ENCODE peak calls at places on chromosomes 1 and 21, in seven cellular contexts. X, J, O, T, D, Q and R are unnamed samples.

GRCh38 chr1:69244211-69244610 is 323.5 kb upstream of the LRRC7 start:
- DNase-seq in X (no peak), J (no peak), O (no peak), T (no peak), D (no peak), Q (no peak), R (no peak)

GRCh38 chr1:85411567-85412312 is 53.2 kb downstream of the DDAH1 start:
- DNase-seq in X (no peak), J (no peak), O (no peak), T (no peak), D (no peak), Q (no peak), R (no peak)

GRCh38 chr1:184069675-184070074 is 18.1 kb downstream of the TSEN15 start:
- DNase-seq in X (no peak), J (no peak), O (no peak), T (no peak), D (no peak), Q (no peak), R (no peak)

GRCh38 chr1:7630378-7630777 is 140.7 kb upstream of the VAMP3 start:
- DNase-seq in X (no peak), J (no peak), O (peak; percentile 9), T (no peak), D (no peak), Q (no peak), R (no peak)

GRCh38 chr1:61140778-61141177 is 58.4 kb downstream of the NFIA start:
- DNase-seq in X (no peak), J (no peak), O (no peak), T (no peak), D (no peak), Q (no peak), R (no peak)

GRCh38 chr1:42966688-42967609 is 8.3 kb upstream of the SLC2A1 start:
- DNase-seq in X (no peak), J (peak; percentile 45), O (no peak), T (peak; percentile 86), D (peak; percentile 97), Q (no peak), R (no peak)

GRCh38 chr1:27006683-27007082 is 6.0 kb downstream of the TENT5B start:
- DNase-seq in X (no peak), J (no peak), O (no peak), T (no peak), D (no peak), Q (no peak), R (no peak)

GRCh38 chr1:176167210-176167609 is 39.9 kb downstream of the COP1 start:
- DNase-seq in X (no peak), J (no peak), O (no peak), T (no peak), D (no peak), Q (no peak), R (no peak)

GRCh38 chr1:221239911-221240310 is 360.7 kb downstream of the HLX start:
- DNase-seq in X (no peak), J (no peak), O (no peak), T (peak; percentile 12), D (no peak), Q (no peak), R (no peak)

GRCh38 chr1:93205892-93206566 is 25.5 kb downstream of the CCDC18 start:
- DNase-seq in X (no peak), J (no peak), O (no peak), T (no peak), D (no peak), Q (no peak), R (no peak)

GRCh38 chr1:103461171-103462105 is 64.1 kb upstream of the RNPC3 start:
- DNase-seq in X (no peak), J (no peak), O (no peak), T (peak; percentile 1), D (peak; percentile 60), Q (no peak), R (no peak)

GRCh38 chr21:38649120-38649519 is 150.8 kb upstream of the ERG start:
- DNase-seq in X (no peak), J (no peak), O (no peak), T (no peak), D (no peak), Q (no peak), R (no peak)

GRCh38 chr1:36471830-36472641 is 7.9 kb upstream of the MRPS15 start:
- DNase-seq in X (no peak), J (no peak), O (no peak), T (no peak), D (no peak), Q (no peak), R (no peak)

GRCh38 chr21:36699546-36700294 is 805 bp downstream of the SIM2 start:
- DNase-seq in X (no peak), J (no peak), O (no peak), T (no peak), D (no peak), Q (no peak), R (no peak)

GRCh38 chr1:91736999-91737615 is 148.8 kb downstream of the TGFBR3 start:
- DNase-seq in X (no peak), J (no peak), O (peak; percentile 32), T (peak; percentile 86), D (peak; percentile 97), Q (no peak), R (no peak)

GRCh38 chr1:150764617-150765090 is 924 bp downstream of the CTSS start:
- DNase-seq in X (no peak), J (no peak), O (no peak), T (peak; percentile 50), D (peak; percentile 93), Q (no peak), R (no peak)

GRCh38 chr1:199758626-199759255 is 268.8 kb upstream of the NR5A2 start:
- DNase-seq in X (no peak), J (no peak), O (no peak), T (no peak), D (no peak), Q (no peak), R (no peak)

GRCh38 chr1:109764561-109765482 is 1.1 kb upstream of the EPS8L3 start:
- DNase-seq in X (no peak), J (peak; percentile 70), O (peak; percentile 23), T (no peak), D (no peak), Q (no peak), R (no peak)

GRCh38 chr1:86905875-86906274 is 8.1 kb downstream of the SELENOF start:
- DNase-seq in X (no peak), J (no peak), O (no peak), T (no peak), D (no peak), Q (no peak), R (no peak)